ENCODE peak calls at places on chromosome 5, in five cellular contexts. One of them, this sample, is unnamed.

GRCh38 chr5:179168636-179169035 is 108.5 kb downstream of the ZNF354C start:
- DNase-seq in esophagus squamous epithelium: no peak
- DNase-seq in cardiac fibroblast: no peak
- DNase-seq in tibial nerve: no peak
- DNase-seq in breast epithelium: no peak
- DNase-seq in this sample: peak; percentile 31

GRCh38 chr5:101047181-101047580 is 144.1 kb upstream of the ST8SIA4 start:
- DNase-seq in esophagus squamous epithelium: no peak
- DNase-seq in cardiac fibroblast: no peak
- DNase-seq in tibial nerve: no peak
- DNase-seq in breast epithelium: no peak
- DNase-seq in this sample: no peak

GRCh38 chr5:61313960-61314681 is 17.9 kb upstream of the ZSWIM6 start:
- DNase-seq in esophagus squamous epithelium: no peak
- DNase-seq in cardiac fibroblast: peak; percentile 87
- DNase-seq in tibial nerve: no peak
- DNase-seq in breast epithelium: no peak
- DNase-seq in this sample: peak; percentile 33

GRCh38 chr5:434443-435146 is 8.4 kb upstream of the EXOC3 start:
- DNase-seq in esophagus squamous epithelium: no peak
- DNase-seq in cardiac fibroblast: no peak
- DNase-seq in tibial nerve: no peak
- DNase-seq in breast epithelium: peak; percentile 52
- DNase-seq in this sample: peak; percentile 15

GRCh38 chr5:80082731-80083114 is 47.6 kb downstream of the THBS4 start:
- DNase-seq in esophagus squamous epithelium: no peak
- DNase-seq in cardiac fibroblast: peak; percentile 87
- DNase-seq in tibial nerve: peak; percentile 39
- DNase-seq in breast epithelium: peak; percentile 80
- DNase-seq in this sample: peak; percentile 24

GRCh38 chr5:154081246-154081645 is 42.5 kb downstream of the MFAP3 start:
- DNase-seq in esophagus squamous epithelium: no peak
- DNase-seq in cardiac fibroblast: no peak
- DNase-seq in tibial nerve: no peak
- DNase-seq in breast epithelium: no peak
- DNase-seq in this sample: no peak

GRCh38 chr5:85484982-85485574 is 1100.4 kb upstream of the EDIL3 start:
- DNase-seq in esophagus squamous epithelium: no peak
- DNase-seq in cardiac fibroblast: no peak
- DNase-seq in tibial nerve: no peak
- DNase-seq in breast epithelium: no peak
- DNase-seq in this sample: no peak

GRCh38 chr5:10295619-10296326 is 11.9 kb downstream of the CMBL start:
- DNase-seq in esophagus squamous epithelium: no peak
- DNase-seq in cardiac fibroblast: no peak
- DNase-seq in tibial nerve: no peak
- DNase-seq in breast epithelium: no peak
- DNase-seq in this sample: no peak

GRCh38 chr5:20098695-20099094 is 110.7 kb upstream of the CDH18 start:
- DNase-seq in esophagus squamous epithelium: no peak
- DNase-seq in cardiac fibroblast: no peak
- DNase-seq in tibial nerve: no peak
- DNase-seq in breast epithelium: no peak
- DNase-seq in this sample: no peak

GRCh38 chr5:158953929-158954534 is 145.7 kb downstream of the EBF1 start:
- DNase-seq in esophagus squamous epithelium: no peak
- DNase-seq in cardiac fibroblast: no peak
- DNase-seq in tibial nerve: no peak
- DNase-seq in breast epithelium: no peak
- DNase-seq in this sample: no peak

GRCh38 chr5:116669261-116670049 is 94.8 kb upstream of the SEMA6A start:
- DNase-seq in esophagus squamous epithelium: no peak
- DNase-seq in cardiac fibroblast: no peak
- DNase-seq in tibial nerve: no peak
- DNase-seq in breast epithelium: no peak
- DNase-seq in this sample: no peak

GRCh38 chr5:59757442-59757841 is 136.1 kb downstream of the PDE4D start:
- DNase-seq in esophagus squamous epithelium: no peak
- DNase-seq in cardiac fibroblast: no peak
- DNase-seq in tibial nerve: no peak
- DNase-seq in breast epithelium: no peak
- DNase-seq in this sample: no peak

GRCh38 chr5:148374693-148375360 is 8.9 kb upstream of the FBXO38 start:
- DNase-seq in esophagus squamous epithelium: no peak
- DNase-seq in cardiac fibroblast: peak; percentile 86
- DNase-seq in tibial nerve: no peak
- DNase-seq in breast epithelium: no peak
- DNase-seq in this sample: peak; percentile 28

DNA sequence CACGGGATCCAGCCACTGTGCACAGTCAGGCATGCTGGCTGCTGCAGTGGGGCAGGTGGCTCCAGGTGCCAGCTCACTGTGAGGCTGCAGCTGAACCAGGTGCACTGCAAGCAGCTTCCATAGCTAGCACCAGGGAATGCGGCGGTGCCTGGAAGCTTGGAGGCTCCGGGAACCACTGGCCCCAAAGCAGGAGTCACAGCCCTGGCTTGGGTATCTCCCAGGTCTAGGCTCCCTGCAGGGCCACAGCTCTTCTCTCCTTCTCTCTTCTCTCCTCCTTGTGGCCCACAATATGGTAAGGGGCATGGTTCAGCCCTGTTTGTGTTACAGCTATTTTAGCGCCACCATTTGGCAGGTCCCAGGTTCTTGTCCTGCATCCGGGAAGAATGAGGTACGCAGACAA is 6.7 kb upstream of the MTMR12 start:
- DNase-seq in esophagus squamous epithelium: no peak
- DNase-seq in cardiac fibroblast: no peak
- DNase-seq in tibial nerve: no peak
- DNase-seq in breast epithelium: no peak
- DNase-seq in this sample: no peak
- TF ChIP-seq CTCF in esophagus squamous epithelium: no peak
- TF ChIP-seq CTCF in cardiac fibroblast: no peak
- TF ChIP-seq CTCF in tibial nerve: no peak
- TF ChIP-seq CTCF in breast epithelium: no peak
- TF ChIP-seq CTCF in this sample: no peak

GRCh38 chr5:14090290-14090689 is 52.9 kb upstream of the TRIO start:
- DNase-seq in esophagus squamous epithelium: no peak
- DNase-seq in cardiac fibroblast: no peak
- DNase-seq in tibial nerve: no peak
- DNase-seq in breast epithelium: no peak
- DNase-seq in this sample: no peak
- TF ChIP-seq CTCF in esophagus squamous epithelium: no peak
- TF ChIP-seq CTCF in cardiac fibroblast: no peak
- TF ChIP-seq CTCF in tibial nerve: no peak
- TF ChIP-seq CTCF in breast epithelium: no peak
- TF ChIP-seq CTCF in this sample: no peak

GRCh38 chr5:136809382-136809781 is 444.0 kb upstream of the TRPC7 start:
- DNase-seq in esophagus squamous epithelium: no peak
- DNase-seq in cardiac fibroblast: no peak
- DNase-seq in tibial nerve: no peak
- DNase-seq in breast epithelium: no peak
- DNase-seq in this sample: no peak

GRCh38 chr5:136808756-136809155 is 443.4 kb upstream of the TRPC7 start:
- DNase-seq in esophagus squamous epithelium: no peak
- DNase-seq in cardiac fibroblast: no peak
- DNase-seq in tibial nerve: no peak
- DNase-seq in breast epithelium: no peak
- DNase-seq in this sample: no peak

GRCh38 chr5:136802382-136802781 is 437.0 kb upstream of the TRPC7 start:
- DNase-seq in esophagus squamous epithelium: no peak
- DNase-seq in cardiac fibroblast: peak; percentile 60
- DNase-seq in tibial nerve: no peak
- DNase-seq in breast epithelium: no peak
- DNase-seq in this sample: no peak

GRCh38 chr5:136810198-136810823 is 445.0 kb upstream of the TRPC7 start:
- DNase-seq in esophagus squamous epithelium: no peak
- DNase-seq in cardiac fibroblast: peak; percentile 24
- DNase-seq in tibial nerve: no peak
- DNase-seq in breast epithelium: no peak
- DNase-seq in this sample: no peak

DNA sequence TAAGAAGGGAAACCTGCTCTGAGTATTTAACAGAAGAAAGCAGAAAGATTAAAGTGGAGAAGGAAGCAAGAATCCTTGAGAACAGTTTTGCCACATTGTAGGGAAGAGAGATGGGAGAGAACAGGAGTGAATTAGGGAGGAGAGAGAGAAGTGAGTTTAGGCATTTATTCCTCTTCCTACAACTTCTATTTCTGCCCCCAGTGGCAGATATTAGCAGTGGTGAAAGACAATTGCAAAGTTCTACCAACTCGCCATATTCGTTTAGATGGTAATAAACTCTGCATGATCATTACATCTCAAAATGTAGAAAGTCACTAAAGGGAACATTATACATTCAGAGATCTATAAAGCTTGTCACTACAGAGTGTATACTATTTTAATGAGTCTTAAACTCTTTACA is 440.1 kb upstream of the TRPC7 start:
- DNase-seq in esophagus squamous epithelium: no peak
- DNase-seq in cardiac fibroblast: no peak
- DNase-seq in tibial nerve: no peak
- DNase-seq in breast epithelium: no peak
- DNase-seq in this sample: no peak
- TF ChIP-seq CTCF in esophagus squamous epithelium: no peak
- TF ChIP-seq CTCF in cardiac fibroblast: peak; percentile 25
- TF ChIP-seq CTCF in tibial nerve: no peak
- TF ChIP-seq CTCF in breast epithelium: no peak
- TF ChIP-seq CTCF in this sample: no peak

DNA sequence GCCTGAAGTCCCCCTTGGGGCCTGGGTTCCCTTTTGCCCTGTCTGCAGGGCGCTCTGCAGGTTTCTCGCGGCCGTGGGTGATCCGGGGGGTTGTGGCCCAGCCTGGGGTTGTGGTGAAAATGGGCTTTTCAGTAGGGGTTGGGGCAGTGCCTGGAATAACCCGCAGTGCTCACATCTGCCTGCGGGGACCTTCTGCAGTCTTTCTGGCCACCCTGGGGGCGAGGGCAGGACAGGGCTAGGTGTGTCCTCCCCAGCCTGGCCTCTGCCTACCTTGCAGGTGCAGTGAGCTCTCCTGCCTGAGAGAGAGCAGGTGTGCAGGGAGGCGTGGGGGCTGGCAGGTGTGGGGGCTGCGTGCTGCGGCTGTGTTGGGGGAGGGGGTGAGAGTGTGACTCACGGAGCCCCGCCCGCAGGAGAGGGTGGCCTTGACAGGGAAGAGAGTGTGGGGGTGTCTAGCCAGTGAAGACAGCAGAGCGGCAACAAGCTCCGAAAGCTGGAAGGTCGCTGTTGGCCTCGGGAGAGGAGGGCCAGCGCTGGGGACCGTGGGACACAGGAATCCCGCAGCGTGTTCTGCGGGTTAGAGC is 131.4 kb downstream of the MRPL36 start:
- DNase-seq in esophagus squamous epithelium: no peak
- DNase-seq in cardiac fibroblast: no peak
- DNase-seq in tibial nerve: no peak
- DNase-seq in breast epithelium: no peak
- DNase-seq in this sample: no peak
- TF ChIP-seq CTCF in esophagus squamous epithelium: no peak
- TF ChIP-seq CTCF in cardiac fibroblast: no peak
- TF ChIP-seq CTCF in tibial nerve: no peak
- TF ChIP-seq CTCF in breast epithelium: no peak
- TF ChIP-seq CTCF in this sample: no peak

GRCh38 chr5:12825163-12825562 is 920.9 kb upstream of the CTNND2 start:
- DNase-seq in esophagus squamous epithelium: no peak
- DNase-seq in cardiac fibroblast: no peak
- DNase-seq in tibial nerve: no peak
- DNase-seq in breast epithelium: no peak
- DNase-seq in this sample: no peak
- TF ChIP-seq CTCF in esophagus squamous epithelium: no peak
- TF ChIP-seq CTCF in cardiac fibroblast: no peak
- TF ChIP-seq CTCF in tibial nerve: no peak
- TF ChIP-seq CTCF in breast epithelium: no peak
- TF ChIP-seq CTCF in this sample: no peak

GRCh38 chr5:74056102-74056788 is 430.2 kb downstream of the ARHGEF28 start:
- DNase-seq in esophagus squamous epithelium: no peak
- DNase-seq in cardiac fibroblast: no peak
- DNase-seq in tibial nerve: no peak
- DNase-seq in breast epithelium: no peak
- DNase-seq in this sample: no peak

GRCh38 chr5:74056789-74057164 is 430.8 kb downstream of the ARHGEF28 start:
- DNase-seq in esophagus squamous epithelium: no peak
- DNase-seq in cardiac fibroblast: peak; percentile 58
- DNase-seq in tibial nerve: no peak
- DNase-seq in breast epithelium: no peak
- DNase-seq in this sample: no peak

GRCh38 chr5:74054139-74054538 is 428.1 kb downstream of the ARHGEF28 start:
- DNase-seq in esophagus squamous epithelium: no peak
- DNase-seq in cardiac fibroblast: no peak
- DNase-seq in tibial nerve: no peak
- DNase-seq in breast epithelium: no peak
- DNase-seq in this sample: no peak

GRCh38 chr5:74055446-74056097 is 429.6 kb downstream of the ARHGEF28 start:
- DNase-seq in esophagus squamous epithelium: no peak
- DNase-seq in cardiac fibroblast: no peak
- DNase-seq in tibial nerve: no peak
- DNase-seq in breast epithelium: no peak
- DNase-seq in this sample: no peak

GRCh38 chr5:74052441-74052840 is 426.4 kb downstream of the ARHGEF28 start:
- DNase-seq in esophagus squamous epithelium: no peak
- DNase-seq in cardiac fibroblast: no peak
- DNase-seq in tibial nerve: no peak
- DNase-seq in breast epithelium: no peak
- DNase-seq in this sample: no peak
- TF ChIP-seq CTCF in esophagus squamous epithelium: no peak
- TF ChIP-seq CTCF in cardiac fibroblast: peak; percentile 1
- TF ChIP-seq CTCF in tibial nerve: no peak
- TF ChIP-seq CTCF in breast epithelium: no peak
- TF ChIP-seq CTCF in this sample: no peak

DNA sequence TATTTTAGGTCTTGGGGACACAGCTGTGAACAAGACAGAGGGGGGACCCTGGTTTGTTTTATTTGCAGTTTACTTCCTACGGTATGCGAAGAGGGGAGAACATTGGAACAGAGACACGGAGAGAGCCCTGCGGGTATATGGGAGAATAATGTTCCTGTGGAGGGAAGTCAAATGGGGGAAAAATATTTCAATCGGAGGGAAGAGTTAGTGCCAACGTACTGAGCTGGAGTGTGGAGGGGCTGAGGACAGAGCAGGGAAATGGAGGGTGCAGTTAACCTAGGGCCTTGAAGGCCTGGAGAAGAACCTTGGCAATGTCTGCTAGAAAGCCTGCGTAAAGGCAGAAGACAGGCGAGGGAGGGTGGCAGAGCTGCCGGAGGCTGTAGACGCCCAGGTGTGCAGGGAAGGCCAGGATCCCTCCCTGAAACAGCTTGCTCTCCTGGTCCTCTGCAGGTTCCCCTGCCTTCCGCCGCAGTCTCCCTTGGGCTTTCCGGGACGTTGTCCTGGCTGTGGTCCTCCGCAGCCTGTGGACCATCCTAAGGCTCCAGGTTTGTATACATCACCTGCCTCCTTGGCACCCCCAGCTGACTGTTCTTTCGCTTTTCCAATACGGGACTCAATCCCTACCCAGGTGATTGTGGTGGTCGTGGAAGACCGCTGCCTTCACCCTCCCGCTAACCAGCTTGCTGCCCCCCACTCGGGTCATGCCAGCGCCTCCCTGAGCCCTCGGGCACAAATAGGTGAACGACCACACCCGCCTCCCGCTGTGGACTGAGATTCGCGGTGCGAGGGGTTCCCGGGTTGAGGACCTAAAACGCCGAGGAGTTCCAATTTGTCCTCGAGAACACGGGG is 1.9 kb upstream of the RACK1 start:
- DNase-seq in esophagus squamous epithelium: no peak
- DNase-seq in cardiac fibroblast: no peak
- DNase-seq in tibial nerve: no peak
- DNase-seq in breast epithelium: no peak
- DNase-seq in this sample: peak; percentile 60
- TF ChIP-seq CTCF in esophagus squamous epithelium: no peak
- TF ChIP-seq CTCF in cardiac fibroblast: no peak
- TF ChIP-seq CTCF in tibial nerve: no peak
- TF ChIP-seq CTCF in breast epithelium: no peak
- TF ChIP-seq CTCF in this sample: no peak

This sample was measured in tibial artery.